ENCODE peak calls at places on chromosomes 2 and 18, in nine cellular contexts. H is DND-41, T is dorsolateral prefrontal cortex, X is foreskin fibroblast, Y is astrocyte of the spinal cord, A is A549, E is HL-60, K is H7, R is tibial nerve. V is an unnamed sample.

GRCh38 chr2:138830547-138830946 is 50.4 kb upstream of the NXPH2 start:
- DNase-seq in H (no peak), T (no peak), X (no peak), Y (no peak), A (no peak), E (no peak), K (no peak), R (no peak), V (no peak)

GRCh38 chr2:149087751-149088150 is 49.3 kb downstream of the LYPD6B start:
- DNase-seq in H (no peak), T (no peak), X (no peak), Y (no peak), A (no peak), E (no peak), K (peak; percentile 8), R (no peak), V (peak; percentile 2)

GRCh38 chr2:225354281-225354774 is 45.2 kb upstream of the NYAP2 start:
- DNase-seq in H (no peak), T (no peak), X (peak; percentile 85), Y (peak; percentile 94), A (no peak), E (no peak), K (no peak), R (no peak), V (peak; percentile 1)

GRCh38 chr18:76697441-76697901 is 124.9 kb upstream of the ZNF236 start:
- DNase-seq in H (no peak), T (no peak), X (peak; percentile 15), Y (peak; percentile 23), A (no peak), E (no peak), K (peak; percentile 65), R (no peak), V (no peak)

GRCh38 chr2:8119782-8120551 is 561.9 kb upstream of the ID2 start:
- DNase-seq in H (no peak), T (no peak), X (peak; percentile 41), Y (peak; percentile 55), A (no peak), E (no peak), K (no peak), R (no peak), V (no peak)

GRCh38 chr2:163414121-163414520 is 321.7 kb downstream of the FIGN start:
- DNase-seq in H (no peak), T (no peak), X (no peak), Y (no peak), A (no peak), E (no peak), K (no peak), R (no peak), V (no peak)

GRCh38 chr2:44825702-44826101 is 115.8 kb upstream of the SIX3 start:
- DNase-seq in H (no peak), T (no peak), X (no peak), Y (no peak), A (no peak), E (no peak), K (no peak), R (no peak), V (peak; percentile 47)

GRCh38 chr2:235358981-235359471 is 134.8 kb upstream of the AGAP1 start:
- DNase-seq in H (no peak), T (no peak), X (no peak), Y (peak; percentile 60), A (no peak), E (no peak), K (no peak), R (no peak), V (no peak)

GRCh38 chr2:168518555-168519066 is 62.5 kb downstream of the CERS6 start:
- DNase-seq in H (no peak), T (no peak), X (no peak), Y (no peak), A (no peak), E (no peak), K (no peak), R (no peak), V (no peak)

GRCh38 chr2:161417428-161418274 is 1.6 kb downstream of the TBR1 start:
- DNase-seq in H (no peak), T (no peak), X (no peak), Y (no peak), A (no peak), E (no peak), K (no peak), R (no peak), V (no peak)

GRCh38 chr2:86157009-86157556 is 38.2 kb downstream of the IMMT start:
- DNase-seq in H (no peak), T (no peak), X (no peak), Y (no peak), A (no peak), E (no peak), K (no peak), R (no peak), V (no peak)

DNA sequence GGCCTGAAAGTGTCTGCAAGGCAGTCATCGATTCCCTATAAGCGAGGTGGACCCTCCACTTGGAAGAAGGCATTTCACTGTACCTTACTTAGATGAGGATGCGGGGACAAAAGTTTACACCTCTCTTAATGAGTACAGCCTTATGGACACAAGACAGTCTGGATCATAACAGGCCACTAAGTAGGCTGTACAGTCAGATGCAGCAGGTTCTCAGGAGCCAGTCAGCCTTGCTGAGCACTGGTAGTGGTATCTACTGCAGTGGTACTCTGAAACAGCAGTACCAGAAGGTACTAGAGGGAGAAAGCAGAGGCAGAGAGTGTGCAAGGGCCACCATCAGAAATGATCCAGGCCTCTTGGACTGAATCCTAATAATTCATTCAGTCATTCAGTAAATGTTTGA is 77.6 kb downstream of the KCMF1 start:
- DNase-seq in H (no peak), T (no peak), X (no peak), Y (no peak), A (no peak), E (no peak), K (no peak), R (no peak), V (no peak)
- H3K4me3 ChIP-seq in H (no peak overlapping the region), T (no peak overlapping the region), X (no peak overlapping the region), Y (no peak overlapping the region), A (no peak overlapping the region), E (no peak overlapping the region), K (no peak overlapping the region), R (no peak overlapping the region), V (no peak overlapping the region)

GRCh38 chr18:23583071-23583865 is 3.0 kb downstream of the NPC1 start:
- DNase-seq in H (no peak), T (no peak), X (no peak), Y (no peak), A (no peak), E (no peak), K (no peak), R (no peak), V (no peak)
- H3K4me3 ChIP-seq in H (no peak overlapping the region), T (peak overlapping the region; percentile 100), X (no peak overlapping the region), Y (no peak overlapping the region), A (peak overlapping the region; percentile 4), E (no peak overlapping the region), K (no peak overlapping the region), R (no peak overlapping the region), V (no peak overlapping the region)

DNA sequence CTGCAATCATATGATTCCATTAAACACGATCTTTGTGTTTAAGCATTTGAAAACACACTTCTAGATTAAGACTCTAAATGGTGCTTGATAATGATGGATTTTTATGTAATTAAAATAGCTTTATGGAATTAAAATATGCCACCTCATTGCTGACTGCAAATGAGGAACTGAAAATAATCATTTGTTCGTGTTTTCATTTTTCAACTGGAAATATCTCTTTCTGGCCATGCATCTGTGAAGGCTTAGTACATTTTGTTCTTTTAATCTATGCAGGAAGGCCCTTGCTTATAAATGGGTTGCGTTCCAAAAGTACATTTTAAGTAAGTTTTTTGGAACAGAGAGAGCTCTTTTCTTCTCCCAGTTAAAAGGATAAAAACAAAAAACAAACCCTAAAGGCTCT is 125.5 kb downstream of the MC4R start:
- DNase-seq in H (no peak), T (no peak), X (no peak), Y (no peak), A (no peak), E (no peak), K (no peak), R (no peak), V (no peak)
- H3K4me3 ChIP-seq in H (no peak overlapping the region), T (no peak overlapping the region), X (no peak overlapping the region), Y (no peak overlapping the region), A (no peak overlapping the region), E (no peak overlapping the region), K (no peak overlapping the region), R (no peak overlapping the region), V (no peak overlapping the region)

DNA sequence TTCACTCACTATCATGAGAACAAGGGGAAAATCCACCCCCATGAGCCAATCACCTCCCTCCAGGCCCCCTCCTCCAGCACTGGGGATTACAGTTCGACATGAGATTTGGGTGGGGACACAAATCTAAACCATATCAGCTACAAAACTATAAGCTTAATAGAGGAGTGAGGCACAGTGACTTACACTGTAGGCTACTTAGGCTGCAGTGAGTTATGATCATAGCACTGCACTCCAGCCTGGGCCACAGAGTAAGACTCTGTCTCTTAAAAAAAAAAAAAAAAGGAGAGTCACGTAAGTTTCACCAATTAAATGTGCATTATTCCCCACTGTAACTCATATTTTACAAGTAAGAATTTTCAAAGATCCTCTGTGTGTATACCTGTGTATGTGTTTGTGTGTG is 26.2 kb upstream of the COLEC12 start:
- DNase-seq in H (no peak), T (no peak), X (no peak), Y (no peak), A (no peak), E (no peak), K (no peak), R (no peak), V (no peak)
- H3K4me3 ChIP-seq in H (no peak overlapping the region), T (no peak overlapping the region), X (no peak overlapping the region), Y (no peak overlapping the region), A (no peak overlapping the region), E (no peak overlapping the region), K (no peak overlapping the region), R (no peak overlapping the region), V (no peak overlapping the region)

GRCh38 chr2:9154061-9154460 is 52.6 kb upstream of the ASAP2 start:
- DNase-seq in H (no peak), T (no peak), X (no peak), Y (no peak), A (no peak), E (no peak), K (no peak), R (no peak), V (no peak)

GRCh38 chr2:9156483-9156882 is 50.1 kb upstream of the ASAP2 start:
- DNase-seq in H (no peak), T (no peak), X (no peak), Y (no peak), A (no peak), E (no peak), K (no peak), R (no peak), V (no peak)

GRCh38 chr2:9152975-9153402 is 53.6 kb upstream of the ASAP2 start:
- DNase-seq in H (no peak), T (no peak), X (peak; percentile 44), Y (no peak), A (no peak), E (no peak), K (no peak), R (no peak), V (no peak)

GRCh38 chr2:9150906-9151305 is 55.7 kb upstream of the ASAP2 start:
- DNase-seq in H (no peak), T (no peak), X (no peak), Y (no peak), A (no peak), E (no peak), K (no peak), R (no peak), V (no peak)

GRCh38 chr2:9153589-9153988 is 53.0 kb upstream of the ASAP2 start:
- DNase-seq in H (no peak), T (no peak), X (no peak), Y (no peak), A (no peak), E (no peak), K (no peak), R (no peak), V (no peak)
- H3K4me3 ChIP-seq in H (no peak overlapping the region), T (no peak overlapping the region), X (no peak overlapping the region), Y (no peak overlapping the region), A (no peak overlapping the region), E (no peak overlapping the region), K (no peak overlapping the region), R (no peak overlapping the region), V (no peak overlapping the region)